ENCODE peak calls at places on chromosomes 11 and 22, in seven cellular contexts. D is suprapubic skin; J is stimulated activated CD8-positive, alpha-beta memory T cell treated with anti-CD3 and anti-CD28 coated beads, Interleukin-15, amount 100 ng/mL, for 24 hours; S is adrenal gland; V is Right ventricle myocardium superior; K is PC-9; X is T-cell. W is an unnamed sample.

GRCh38 chr11:61609970-61610347 is 29.1 kb upstream of the SYT7 start:
- DNase-seq in V (no peak), D (no peak), X (no peak), K (no peak), S (no peak), J (no peak), W (no peak)

GRCh38 chr11:120554771-120555432 is 43.4 kb downstream of the GRIK4 start:
- DNase-seq in X (no peak), J (no peak), D (no peak), K (no peak), V (no peak), S (no peak), W (no peak)

GRCh38 chr22:17137226-17137625 is 16.1 kb upstream of the TMEM121B start:
- DNase-seq in S (no peak), K (no peak), V (no peak), X (no peak), D (no peak), J (no peak), W (no peak)

GRCh38 chr11:98630736-98631135 is 390.0 kb upstream of the CNTN5 start:
- DNase-seq in V (no peak), K (no peak), D (no peak), X (no peak), S (no peak), J (no peak), W (no peak)

GRCh38 chr11:6259638-6260019 is at the start of gene CCKBR:
- DNase-seq in S (peak), J (no peak), D (no peak), X (peak), V (no peak), K (no peak), W (no peak)

GRCh38 chr22:41003041-41003440 is 51.9 kb downstream of the RBX1 start:
- DNase-seq in X (no peak), D (no peak), K (peak), J (no peak), S (no peak), V (no peak), W (no peak)

GRCh38 chr11:75924966-75925784 is 110.2 kb downstream of the UVRAG start:
- DNase-seq in K (no peak), D (no peak), J (no peak), V (peak), X (no peak), S (no peak), W (peak)

GRCh38 chr22:22935056-22935545 is 47.5 kb downstream of the IGLL5 start:
- DNase-seq in J (no peak), V (no peak), S (no peak), K (no peak), X (no peak), D (no peak), W (no peak)

GRCh38 chr11:60890696-60891095 is 15.7 kb downstream of the PRPF19 start:
- DNase-seq in J (no peak), S (no peak), V (no peak), X (no peak), K (no peak), D (no peak), W (no peak)

GRCh38 chr11:63888170-63889086 is 28.5 kb downstream of the RCOR2 start:
- DNase-seq in D (no peak), K (peak), S (peak), V (peak), J (peak), X (peak), W (peak)

GRCh38 chr22:39351689-39352214 is 2.0 kb downstream of the SYNGR1 start:
- DNase-seq in S (no peak), D (no peak), V (no peak), K (no peak), X (peak), J (no peak), W (no peak)

GRCh38 chr11:57745206-57745605 is 3.9 kb downstream of the SELENOH start:
- DNase-seq in J (no peak), S (no peak), K (no peak), X (no peak), D (no peak), V (no peak), W (no peak)

GRCh38 chr11:92841719-92842118 is 127.7 kb upstream of the MTNR1B start:
- DNase-seq in D (no peak), K (no peak), S (no peak), V (no peak), X (no peak), J (no peak), W (no peak)

GRCh38 chr11:26045082-26045481 is 286.8 kb upstream of the ANO3 start:
- DNase-seq in K (no peak), D (no peak), X (no peak), J (no peak), S (no peak), V (no peak), W (no peak)

GRCh38 chr11:125514336-125515101 is 18.5 kb upstream of the FEZ1 start:
- DNase-seq in X (peak), S (no peak), D (no peak), V (no peak), J (no peak), K (peak), W (no peak)

GRCh38 chr22:41857160-41857859 is 24.4 kb downstream of the SREBF2 start:
- DNase-seq in V (no peak), X (peak), D (no peak), S (peak), J (peak), K (peak), W (no peak)

GRCh38 chr11:69444381-69445130 is 36.9 kb upstream of the LINC01488 start:
- DNase-seq in D (no peak), X (no peak), K (peak), J (no peak), V (peak), S (peak), W (peak)

GRCh38 chr11:7688238-7688826 is 15.0 kb upstream of the CYB5R2 start:
- DNase-seq in V (no peak), X (no peak), D (no peak), S (no peak), K (no peak), J (no peak), W (no peak)

GRCh38 chr11:46529086-46529905 is 64.5 kb downstream of the AMBRA1 start:
- DNase-seq in V (peak), S (peak), J (peak), K (peak), X (peak), D (peak), W (peak)

GRCh38 chr22:44108076-44108475 is 72.6 kb upstream of the PARVG start:
- DNase-seq in J (no peak), S (no peak), D (no peak), V (no peak), K (no peak), X (no peak), W (no peak)

W was measured in left ventricle myocardium inferior.